ENCODE peak calls at places on chromosomes 4 and X, in ten cellular contexts. One of them, this sample, is unnamed.

GRCh38 chr4:5368426-5368825 is 317.1 kb downstream of the STK32B start:
- DNase-seq in GM10248: no peak
- DNase-seq in psoas muscle: no peak
- DNase-seq in mesothelial cell of epicardium: no peak
- DNase-seq in heart right ventricle: no peak
- DNase-seq in OCI-LY7: no peak
- DNase-seq in cardiac fibroblast: no peak
- DNase-seq in astrocyte of the spinal cord: no peak
- DNase-seq in A549: no peak
- DNase-seq in PC-3: no peak
- DNase-seq in this sample: no peak

GRCh38 chr4:57055873-57056272 is 54.3 kb downstream of the IGFBP7 start:
- DNase-seq in GM10248: no peak
- DNase-seq in psoas muscle: no peak
- DNase-seq in mesothelial cell of epicardium: no peak
- DNase-seq in heart right ventricle: no peak
- DNase-seq in OCI-LY7: no peak
- DNase-seq in cardiac fibroblast: no peak
- DNase-seq in astrocyte of the spinal cord: no peak
- DNase-seq in A549: no peak
- DNase-seq in PC-3: no peak
- DNase-seq in this sample: no peak

GRCh38 chrX:106177106-106177981 is 9.2 kb downstream of the PWWP3B start:
- DNase-seq in GM10248: no peak
- DNase-seq in psoas muscle: peak
- DNase-seq in mesothelial cell of epicardium: peak
- DNase-seq in heart right ventricle: peak
- DNase-seq in OCI-LY7: no peak
- DNase-seq in cardiac fibroblast: peak
- DNase-seq in astrocyte of the spinal cord: peak
- DNase-seq in A549: no peak
- DNase-seq in PC-3: no peak
- DNase-seq in this sample: no peak

GRCh38 chrX:11458175-11458574 is 165.0 kb downstream of the AMELX start:
- DNase-seq in GM10248: no peak
- DNase-seq in psoas muscle: peak
- DNase-seq in mesothelial cell of epicardium: no peak
- DNase-seq in heart right ventricle: peak
- DNase-seq in OCI-LY7: no peak
- DNase-seq in cardiac fibroblast: no peak
- DNase-seq in astrocyte of the spinal cord: no peak
- DNase-seq in A549: no peak
- DNase-seq in PC-3: peak
- DNase-seq in this sample: no peak

GRCh38 chrX:46573896-46574336 is 351 bp downstream of the CHST7 start:
- DNase-seq in GM10248: peak
- DNase-seq in psoas muscle: peak
- DNase-seq in mesothelial cell of epicardium: peak
- DNase-seq in heart right ventricle: peak
- DNase-seq in OCI-LY7: peak
- DNase-seq in cardiac fibroblast: peak
- DNase-seq in astrocyte of the spinal cord: peak
- DNase-seq in A549: peak
- DNase-seq in PC-3: peak
- DNase-seq in this sample: no peak

GRCh38 chr4:1767770-1768366 is 25.2 kb upstream of the FGFR3 start:
- DNase-seq in GM10248: peak
- DNase-seq in psoas muscle: no peak
- DNase-seq in mesothelial cell of epicardium: no peak
- DNase-seq in heart right ventricle: no peak
- DNase-seq in OCI-LY7: peak
- DNase-seq in cardiac fibroblast: peak
- DNase-seq in astrocyte of the spinal cord: peak
- DNase-seq in A549: peak
- DNase-seq in PC-3: no peak
- DNase-seq in this sample: peak

GRCh38 chr4:144799486-144799885 is 153.5 kb downstream of the HHIP start:
- DNase-seq in GM10248: no peak
- DNase-seq in psoas muscle: no peak
- DNase-seq in mesothelial cell of epicardium: no peak
- DNase-seq in heart right ventricle: no peak
- DNase-seq in OCI-LY7: no peak
- DNase-seq in cardiac fibroblast: no peak
- DNase-seq in astrocyte of the spinal cord: no peak
- DNase-seq in A549: no peak
- DNase-seq in PC-3: no peak
- DNase-seq in this sample: no peak

GRCh38 chrX:72041901-72042859 is 89.5 kb downstream of the RTL5 start:
- DNase-seq in GM10248: no peak
- DNase-seq in psoas muscle: no peak
- DNase-seq in mesothelial cell of epicardium: no peak
- DNase-seq in heart right ventricle: no peak
- DNase-seq in OCI-LY7: no peak
- DNase-seq in cardiac fibroblast: no peak
- DNase-seq in astrocyte of the spinal cord: peak
- DNase-seq in A549: no peak
- DNase-seq in PC-3: no peak
- DNase-seq in this sample: no peak

GRCh38 chrX:150421816-150422215 is 58.7 kb downstream of the MAMLD1 start:
- DNase-seq in GM10248: no peak
- DNase-seq in psoas muscle: peak
- DNase-seq in mesothelial cell of epicardium: no peak
- DNase-seq in heart right ventricle: peak
- DNase-seq in OCI-LY7: no peak
- DNase-seq in cardiac fibroblast: peak
- DNase-seq in astrocyte of the spinal cord: peak
- DNase-seq in A549: no peak
- DNase-seq in PC-3: no peak
- DNase-seq in this sample: no peak

GRCh38 chr4:23368081-23368697 is 521.7 kb downstream of the PPARGC1A start:
- DNase-seq in GM10248: no peak
- DNase-seq in psoas muscle: peak
- DNase-seq in mesothelial cell of epicardium: no peak
- DNase-seq in heart right ventricle: peak
- DNase-seq in OCI-LY7: no peak
- DNase-seq in cardiac fibroblast: no peak
- DNase-seq in astrocyte of the spinal cord: no peak
- DNase-seq in A549: no peak
- DNase-seq in PC-3: peak
- DNase-seq in this sample: no peak

GRCh38 chr4:139030614-139031235 is 15.1 kb downstream of the NOCT start:
- DNase-seq in GM10248: peak
- DNase-seq in psoas muscle: peak
- DNase-seq in mesothelial cell of epicardium: peak
- DNase-seq in heart right ventricle: peak
- DNase-seq in OCI-LY7: peak
- DNase-seq in cardiac fibroblast: peak
- DNase-seq in astrocyte of the spinal cord: peak
- DNase-seq in A549: peak
- DNase-seq in PC-3: peak
- DNase-seq in this sample: peak

GRCh38 chr4:39834269-39834668 is 136.3 kb downstream of the UBE2K start:
- DNase-seq in GM10248: no peak
- DNase-seq in psoas muscle: no peak
- DNase-seq in mesothelial cell of epicardium: no peak
- DNase-seq in heart right ventricle: no peak
- DNase-seq in OCI-LY7: no peak
- DNase-seq in cardiac fibroblast: peak
- DNase-seq in astrocyte of the spinal cord: no peak
- DNase-seq in A549: no peak
- DNase-seq in PC-3: no peak
- DNase-seq in this sample: no peak

GRCh38 chr4:91957963-91958362 is 345.8 kb upstream of the GRID2 start:
- DNase-seq in GM10248: no peak
- DNase-seq in psoas muscle: no peak
- DNase-seq in mesothelial cell of epicardium: no peak
- DNase-seq in heart right ventricle: no peak
- DNase-seq in OCI-LY7: no peak
- DNase-seq in cardiac fibroblast: no peak
- DNase-seq in astrocyte of the spinal cord: no peak
- DNase-seq in A549: no peak
- DNase-seq in PC-3: no peak
- DNase-seq in this sample: no peak

GRCh38 chr4:156291317-156291716 is 337.7 kb upstream of the CTSO start:
- DNase-seq in GM10248: no peak
- DNase-seq in psoas muscle: no peak
- DNase-seq in mesothelial cell of epicardium: no peak
- DNase-seq in heart right ventricle: no peak
- DNase-seq in OCI-LY7: no peak
- DNase-seq in cardiac fibroblast: peak
- DNase-seq in astrocyte of the spinal cord: peak
- DNase-seq in A549: no peak
- DNase-seq in PC-3: peak
- DNase-seq in this sample: no peak

GRCh38 chrX:153153516-153153915 is 25.6 kb upstream of the MAGEA1 start:
- DNase-seq in GM10248: no peak
- DNase-seq in psoas muscle: no peak
- DNase-seq in mesothelial cell of epicardium: no peak
- DNase-seq in heart right ventricle: no peak
- DNase-seq in OCI-LY7: no peak
- DNase-seq in cardiac fibroblast: no peak
- DNase-seq in astrocyte of the spinal cord: no peak
- DNase-seq in A549: no peak
- DNase-seq in PC-3: no peak
- DNase-seq in this sample: no peak

DNA sequence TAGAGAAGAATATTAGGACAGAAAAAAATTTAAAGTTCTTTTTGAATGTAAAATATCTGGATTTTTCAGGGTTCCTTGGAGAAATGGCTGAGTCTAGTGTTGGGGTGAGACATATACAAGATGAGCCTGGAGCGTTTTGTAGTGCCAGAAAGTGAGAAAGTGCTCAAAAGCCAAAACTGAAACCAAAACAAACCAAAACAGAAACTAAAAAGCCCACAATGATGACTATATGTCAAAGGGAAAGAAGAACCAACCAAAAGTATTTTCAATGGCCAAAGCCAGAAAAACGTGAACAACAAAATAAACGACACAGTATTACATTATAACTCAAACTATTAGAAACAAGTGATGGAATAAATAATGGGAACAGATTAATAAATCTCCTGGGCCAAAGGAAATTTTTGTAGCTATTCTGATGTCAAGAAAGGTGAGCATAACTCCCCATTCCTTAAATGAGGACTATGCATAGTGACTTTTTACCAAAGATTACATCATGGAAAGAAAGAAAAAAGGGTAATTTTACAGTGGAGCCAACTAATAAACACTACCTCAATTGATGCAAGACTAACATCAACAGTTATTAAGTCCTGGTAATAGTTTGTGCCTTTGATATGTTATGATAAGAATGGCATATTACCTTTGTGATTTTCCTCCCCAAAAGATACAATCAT is 1137.6 kb downstream of the C4orf33 start:
- DNase-seq in GM10248: peak
- DNase-seq in psoas muscle: no peak
- DNase-seq in mesothelial cell of epicardium: no peak
- DNase-seq in heart right ventricle: no peak
- DNase-seq in OCI-LY7: peak
- DNase-seq in cardiac fibroblast: peak
- DNase-seq in astrocyte of the spinal cord: peak
- DNase-seq in A549: no peak
- DNase-seq in PC-3: peak
- DNase-seq in this sample: no peak
- TF ChIP-seq CTCF in GM10248: no peak
- TF ChIP-seq CTCF in psoas muscle: no peak
- TF ChIP-seq CTCF in mesothelial cell of epicardium: no peak
- TF ChIP-seq CTCF in heart right ventricle: no peak
- TF ChIP-seq CTCF in OCI-LY7: no peak
- TF ChIP-seq CTCF in cardiac fibroblast: no peak
- TF ChIP-seq CTCF in astrocyte of the spinal cord: no peak
- TF ChIP-seq CTCF in A549: no peak
- TF ChIP-seq CTCF in PC-3: no peak
- TF ChIP-seq CTCF in this sample: no peak

GRCh38 chrX:125436855-125437254 is 117.2 kb downstream of the TEX13C start:
- DNase-seq in GM10248: no peak
- DNase-seq in psoas muscle: no peak
- DNase-seq in mesothelial cell of epicardium: no peak
- DNase-seq in heart right ventricle: no peak
- DNase-seq in OCI-LY7: peak
- DNase-seq in cardiac fibroblast: peak
- DNase-seq in astrocyte of the spinal cord: peak
- DNase-seq in A549: no peak
- DNase-seq in PC-3: peak
- DNase-seq in this sample: no peak
- TF ChIP-seq CTCF in GM10248: peak
- TF ChIP-seq CTCF in psoas muscle: no peak
- TF ChIP-seq CTCF in mesothelial cell of epicardium: peak
- TF ChIP-seq CTCF in heart right ventricle: no peak
- TF ChIP-seq CTCF in OCI-LY7: peak
- TF ChIP-seq CTCF in cardiac fibroblast: peak
- TF ChIP-seq CTCF in astrocyte of the spinal cord: peak
- TF ChIP-seq CTCF in A549: peak
- TF ChIP-seq CTCF in PC-3: peak
- TF ChIP-seq CTCF in this sample: no peak

DNA sequence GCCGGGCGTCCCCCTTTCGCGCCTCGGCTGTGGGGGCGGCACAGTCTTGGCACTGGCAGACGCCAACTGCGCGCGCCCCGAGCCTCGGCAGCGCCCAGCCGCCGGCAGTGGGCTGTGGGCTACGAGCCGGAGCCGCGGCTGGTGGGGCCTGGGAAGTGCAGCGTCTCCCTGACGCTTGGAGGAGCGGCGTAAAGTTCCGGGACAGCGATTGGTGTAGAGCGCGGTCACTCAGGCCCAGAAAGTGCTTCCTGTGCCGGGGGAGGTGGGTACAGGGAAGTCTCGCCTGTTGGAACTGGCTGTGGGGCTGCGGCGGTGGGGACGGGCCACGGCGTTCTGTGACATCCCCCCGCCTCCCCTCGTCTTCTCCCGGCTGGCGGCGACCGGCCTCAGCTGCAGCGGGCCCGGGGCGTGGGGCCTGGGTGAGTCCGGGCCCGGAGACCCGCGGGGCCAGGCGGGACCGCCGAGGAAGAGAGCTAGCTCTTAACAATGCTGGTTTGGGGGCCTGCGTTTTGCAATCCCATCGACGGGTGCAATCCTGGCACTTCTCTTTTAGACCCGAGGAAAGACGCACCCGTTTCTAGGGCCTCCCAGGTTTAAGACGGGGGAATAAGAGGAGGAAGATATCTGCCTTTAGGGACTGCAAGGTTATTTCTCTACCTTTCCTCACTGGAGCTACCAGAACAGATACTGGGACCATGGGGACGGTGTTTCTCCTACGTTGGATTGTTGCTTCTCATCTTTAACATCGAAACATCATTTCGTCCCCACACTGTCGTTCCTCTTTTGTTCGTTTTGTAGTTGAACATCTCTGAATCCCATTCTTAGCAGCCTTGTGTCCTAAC is at the start of the genes RWDD4 and TRAPPC11:
- DNase-seq in GM10248: peak
- DNase-seq in psoas muscle: peak
- DNase-seq in mesothelial cell of epicardium: peak
- DNase-seq in heart right ventricle: peak
- DNase-seq in OCI-LY7: peak
- DNase-seq in cardiac fibroblast: peak
- DNase-seq in astrocyte of the spinal cord: peak
- DNase-seq in A549: peak
- DNase-seq in PC-3: peak
- DNase-seq in this sample: peak
- TF ChIP-seq CTCF in GM10248: no peak
- TF ChIP-seq CTCF in psoas muscle: peak
- TF ChIP-seq CTCF in mesothelial cell of epicardium: peak
- TF ChIP-seq CTCF in heart right ventricle: peak
- TF ChIP-seq CTCF in OCI-LY7: no peak
- TF ChIP-seq CTCF in cardiac fibroblast: no peak
- TF ChIP-seq CTCF in astrocyte of the spinal cord: no peak
- TF ChIP-seq CTCF in A549: no peak
- TF ChIP-seq CTCF in PC-3: no peak
- TF ChIP-seq CTCF in this sample: no peak

GRCh38 chrX:49627030-49627777 is 28.4 kb downstream of the GAGE1 start:
- DNase-seq in GM10248: no peak
- DNase-seq in psoas muscle: no peak
- DNase-seq in mesothelial cell of epicardium: no peak
- DNase-seq in heart right ventricle: peak
- DNase-seq in OCI-LY7: no peak
- DNase-seq in cardiac fibroblast: peak
- DNase-seq in astrocyte of the spinal cord: no peak
- DNase-seq in A549: peak
- DNase-seq in PC-3: peak
- DNase-seq in this sample: no peak
- TF ChIP-seq CTCF in GM10248: peak
- TF ChIP-seq CTCF in psoas muscle: peak
- TF ChIP-seq CTCF in mesothelial cell of epicardium: peak
- TF ChIP-seq CTCF in heart right ventricle: no peak
- TF ChIP-seq CTCF in OCI-LY7: peak
- TF ChIP-seq CTCF in cardiac fibroblast: peak
- TF ChIP-seq CTCF in astrocyte of the spinal cord: peak
- TF ChIP-seq CTCF in A549: peak
- TF ChIP-seq CTCF in PC-3: peak
- TF ChIP-seq CTCF in this sample: no peak